ENCODE peak calls at places on chromosomes 11 and 22, in four cellular contexts. K, Q, Y and N are unnamed samples.
A peak's percentile ranks its signal among the peaks of the same experiment; 100 is the strongest.

GRCh38 chr11:114607753-114608459 is 12.3 kb upstream of the NXPE4 start:
- DNase-seq in K (no peak), Q (no peak), Y (no peak), N (no peak)

GRCh38 chr11:70503201-70503877 is 105.0 kb downstream of the CTTN start:
- DNase-seq in Q (no peak), Y (no peak), K (no peak), N (no peak)

GRCh38 chr11:96263361-96263763 is 79.6 kb downstream of the MAML2 start:
- DNase-seq in K (no peak), Q (no peak), Y (no peak), N (peak; percentile 89)

GRCh38 chr11:62370743-62371440 is 33.6 kb downstream of the ASRGL1 start:
- DNase-seq in K (no peak), Y (no peak), Q (peak; percentile 67), N (no peak)

GRCh38 chr11:12686246-12687060 is 12.2 kb downstream of the TEAD1 start:
- DNase-seq in K (no peak), Y (no peak), Q (no peak), N (no peak)

GRCh38 chr22:44276706-44277403 is 35.9 kb downstream of the SHISAL1 start:
- DNase-seq in Q (no peak), Y (no peak), K (no peak), N (no peak)

GRCh38 chr11:29093416-29093815 is 923.4 kb downstream of the KCNA4 start:
- DNase-seq in K (no peak), Q (no peak), Y (no peak), N (peak; percentile 63)

GRCh38 chr11:46293616-46294015 is 16.2 kb downstream of the CREB3L1 start:
- DNase-seq in Y (no peak), Q (no peak), K (no peak), N (peak; percentile 98)

GRCh38 chr22:48218889-48219420 is 1456.5 kb downstream of the TBC1D22A start:
- DNase-seq in Y (no peak), K (peak; percentile 50), Q (peak; percentile 31), N (no peak)

GRCh38 chr22:19571207-19571795 is 47.1 kb upstream of the CLDN5 start:
- DNase-seq in Q (no peak), Y (no peak), K (no peak), N (peak; percentile 63)

GRCh38 chr22:41888638-41889200 is 26.2 kb downstream of the SHISA8 start:
- DNase-seq in Q (no peak), Y (no peak), K (no peak), N (peak; percentile 58)

GRCh38 chr11:47257518-47258316 is at the start of gene NR1H3:
- DNase-seq in K (peak; percentile 91), Y (no peak), Q (peak; percentile 92), N (peak; percentile 66)

GRCh38 chr11:2250041-2250440 is 20.3 kb downstream of the ASCL2 start:
- DNase-seq in Y (no peak), Q (no peak), K (no peak), N (no peak)

GRCh38 chr11:48036466-48036865 is 56.1 kb downstream of the PTPRJ start:
- DNase-seq in Q (no peak), Y (no peak), K (no peak), N (peak; percentile 84)

GRCh38 chr11:24453129-24453723 is 43.6 kb upstream of the LUZP2 start:
- DNase-seq in K (peak; percentile 10), Y (no peak), Q (no peak), N (peak; percentile 1)

GRCh38 chr11:35047179-35047578 is 91.8 kb upstream of the CD44 start:
- DNase-seq in K (no peak), Y (no peak), Q (no peak), N (no peak)

GRCh38 chr11:122100222-122101080 is 15.6 kb downstream of the BLID start:
- DNase-seq in Q (peak; percentile 67), Y (no peak), K (peak; percentile 50), N (peak; percentile 68)

GRCh38 chr11:59755701-59756495 is 722 bp downstream of the STX3 start:
- DNase-seq in Y (no peak), Q (peak; percentile 71), K (peak; percentile 90), N (peak; percentile 63)

GRCh38 chr22:43543522-43544281 is 131.9 kb downstream of the MPPED1 start:
- DNase-seq in Y (no peak), K (no peak), Q (peak; percentile 15), N (no peak)

DNA sequence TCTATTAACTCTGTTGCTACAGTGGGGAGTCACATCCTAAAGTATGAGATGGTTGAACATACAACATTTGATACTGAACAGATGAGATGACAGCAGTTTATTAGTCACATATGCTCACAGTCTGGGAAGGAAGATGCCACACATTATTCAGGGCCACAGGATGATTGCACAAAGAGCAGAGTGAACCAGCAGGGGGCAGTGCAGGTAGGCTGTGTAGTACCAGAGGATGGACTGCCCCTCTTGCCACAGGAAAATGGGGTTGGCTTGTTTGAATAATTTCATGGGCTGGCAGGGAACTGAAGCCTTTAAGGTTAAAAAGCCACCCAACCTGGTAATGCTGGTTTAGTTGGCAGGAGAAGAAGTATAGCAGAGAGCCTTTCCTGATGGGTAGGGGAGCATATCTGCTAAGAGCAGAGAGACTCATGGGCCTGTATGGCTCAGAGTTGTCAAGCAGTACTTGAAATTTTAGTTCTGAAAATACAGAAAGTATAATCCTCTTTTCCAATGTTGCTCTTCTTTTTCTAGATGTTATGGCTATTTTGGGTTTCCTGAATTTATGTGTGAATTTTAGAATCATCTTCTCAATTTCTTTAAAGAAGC is 180.4 kb upstream of the B3GAT1 start:
- DNase-seq in Y (peak; percentile 34), K (peak; percentile 72), Q (peak; percentile 78), N (no peak)
- H3K56ac ChIP-seq in Y (no peak overlapping the region), K (no peak overlapping the region), Q (no peak overlapping the region), N (no peak overlapping the region)

DNA sequence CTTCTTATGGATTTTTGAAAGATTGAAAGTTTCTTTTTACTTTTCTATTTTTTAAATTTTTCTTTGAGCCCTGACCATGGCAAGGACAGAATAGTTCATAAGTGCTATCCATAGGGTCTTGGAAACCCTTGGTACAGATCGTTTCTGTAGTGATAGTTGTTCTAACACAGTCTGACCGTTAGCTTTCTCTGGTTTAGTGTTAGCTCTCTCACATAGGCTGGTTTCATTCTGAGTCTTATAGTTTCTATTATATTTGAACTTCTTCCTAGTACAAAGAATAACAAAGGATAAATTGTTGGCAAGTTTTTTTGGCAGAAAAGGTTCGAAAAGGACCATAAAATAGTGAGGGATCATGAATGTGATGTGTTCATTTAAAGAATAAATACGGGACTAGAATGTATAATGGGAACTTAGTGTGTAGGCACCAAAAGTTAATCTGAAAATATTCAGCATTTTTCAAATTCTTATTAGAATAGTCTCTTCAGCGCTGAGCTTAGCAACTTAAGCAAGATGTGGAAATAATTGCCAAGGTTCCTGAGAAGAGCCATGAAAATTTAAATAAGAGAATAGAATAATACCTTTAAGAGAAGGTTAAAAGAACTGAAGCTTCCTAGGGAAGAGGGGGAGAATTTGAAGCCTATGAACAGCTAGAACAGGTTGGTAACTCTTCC is 24.1 kb downstream of the FDX1 start:
- DNase-seq in Y (no peak), Q (no peak), K (no peak), N (no peak)
- H3K56ac ChIP-seq in Y (no peak overlapping the region), Q (no peak overlapping the region), K (no peak overlapping the region), N (no peak overlapping the region)

GRCh38 chr22:28989912-28990311 is 71.7 kb downstream of the C22orf31 start:
- DNase-seq in Q (no peak), Y (no peak), K (no peak), N (no peak)

GRCh38 chr22:28989484-28989883 is 72.1 kb downstream of the C22orf31 start:
- DNase-seq in Q (no peak), K (no peak), Y (no peak), N (no peak)

GRCh38 chr22:28994522-28994921 is 67.1 kb downstream of the C22orf31 start:
- DNase-seq in Y (no peak), Q (no peak), K (no peak), N (no peak)

GRCh38 chr22:28995551-28995950 is 66.1 kb downstream of the C22orf31 start:
- DNase-seq in K (no peak), Y (no peak), Q (no peak), N (no peak)

DNA sequence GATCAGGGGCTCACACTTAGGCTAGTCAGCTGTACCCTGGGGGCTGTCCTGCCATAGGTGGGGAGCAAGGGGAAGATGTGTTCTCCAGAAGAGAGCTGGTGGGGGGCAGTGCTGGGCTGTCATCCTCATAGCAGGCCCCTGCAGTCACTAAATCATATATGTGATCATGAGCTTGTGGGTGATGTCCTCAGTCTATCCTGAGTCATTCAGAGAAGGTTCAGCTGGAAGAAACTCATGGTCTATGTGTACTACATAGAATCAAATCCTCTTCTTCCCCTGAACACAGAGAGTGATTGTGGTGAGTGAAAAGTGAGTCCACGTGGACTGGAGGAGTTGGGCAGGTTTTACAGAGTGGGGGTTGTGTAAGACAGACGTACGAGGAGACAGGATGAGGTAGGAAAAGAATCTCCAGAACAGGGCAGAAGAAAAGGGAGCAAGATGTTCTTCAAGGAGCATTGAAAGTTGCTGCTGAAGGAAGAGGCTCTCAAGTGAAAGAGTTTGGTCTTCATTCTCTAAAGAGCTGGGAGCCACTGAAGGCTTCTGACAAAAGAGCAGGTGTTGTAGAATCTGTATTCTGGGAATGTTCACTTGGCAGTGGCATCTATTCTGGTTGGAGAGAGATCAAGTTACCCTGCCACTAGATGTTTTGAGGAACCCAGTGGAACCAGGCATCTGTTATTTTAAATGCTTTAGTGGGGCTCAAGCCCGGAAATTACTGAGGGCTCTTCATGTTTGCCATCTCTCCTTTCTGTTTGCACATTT is 68.9 kb downstream of the C22orf31 start:
- DNase-seq in Y (no peak), Q (no peak), K (no peak), N (no peak)
- H3K56ac ChIP-seq in Y (no peak overlapping the region), Q (no peak overlapping the region), K (no peak overlapping the region), N (no peak overlapping the region)

DNA sequence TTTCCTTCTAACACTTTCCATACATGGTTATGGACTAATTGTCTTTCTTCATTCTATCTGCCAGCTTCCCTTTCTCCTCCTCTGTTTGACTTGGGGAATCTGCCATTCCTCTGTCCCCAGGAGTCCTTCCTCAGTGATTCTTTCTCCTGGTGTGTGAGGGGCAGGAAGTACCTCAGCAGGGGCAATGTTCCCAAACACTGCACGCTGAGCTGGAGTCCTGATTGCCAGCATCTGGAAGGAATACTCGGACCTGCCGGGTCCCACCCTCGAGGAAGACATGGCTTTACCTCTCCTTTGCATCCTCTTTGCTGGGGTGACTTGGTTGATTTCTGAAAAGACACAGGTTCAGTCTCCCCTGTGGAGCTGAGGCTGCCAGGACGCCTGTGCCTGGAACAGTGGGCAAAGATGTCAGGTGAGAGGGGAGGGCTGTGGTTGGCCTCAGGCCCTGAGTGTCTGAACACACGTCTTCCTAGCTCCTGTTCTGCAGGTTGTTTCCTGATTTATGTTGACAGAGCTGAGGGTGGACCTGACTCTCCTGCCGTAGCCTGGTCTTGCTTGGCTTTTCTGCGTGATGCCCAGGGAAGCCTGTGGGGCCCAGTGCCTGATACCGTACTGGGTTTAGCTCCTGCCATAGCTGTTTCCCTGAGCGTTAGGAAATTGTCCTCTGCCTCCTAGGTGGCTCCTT is 4.3 kb downstream of the COX8A start:
- DNase-seq in Q (peak; percentile 62), K (peak; percentile 58), Y (no peak), N (no peak)
- H3K56ac ChIP-seq in Q (no peak overlapping the region), K (peak overlapping the region; percentile 12), Y (no peak overlapping the region), N (no peak overlapping the region)

DNA sequence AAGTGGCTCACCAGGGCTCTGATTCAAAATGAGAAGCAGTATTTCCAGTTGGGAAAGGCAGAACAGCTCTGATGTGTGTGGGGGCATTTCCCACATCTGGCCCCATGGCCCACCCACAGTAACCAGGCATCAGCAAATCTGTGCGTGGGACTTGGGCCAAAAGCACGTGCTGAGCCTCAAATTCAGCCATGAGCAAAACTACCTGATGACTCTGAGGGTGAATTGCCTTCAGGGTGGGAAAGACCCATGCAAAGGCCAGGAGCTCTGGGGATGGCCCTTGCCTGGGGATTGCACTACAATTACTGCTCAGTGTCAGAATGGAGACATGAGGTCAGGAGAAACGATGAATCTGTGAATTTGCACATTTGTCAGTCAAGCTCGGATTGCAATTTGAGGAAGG is 20.9 kb downstream of the TP53AIP1 start:
- DNase-seq in K (no peak), Y (no peak), Q (no peak), N (no peak)
- H3K56ac ChIP-seq in K (no peak overlapping the region), Y (no peak overlapping the region), Q (no peak overlapping the region), N (no peak overlapping the region)

GRCh38 chr22:37684803-37685615 is 1.1 kb upstream of the NOL12 start:
- DNase-seq in Y (no peak), Q (no peak), K (no peak), N (no peak)
- H3K56ac ChIP-seq in Y (no peak overlapping the region), Q (no peak overlapping the region), K (no peak overlapping the region), N (no peak overlapping the region)